ENCODE peak calls at places on chromosomes 1 and 21, in nine cellular contexts. A is ELR, O is colonic mucosa, T is pancreas, M is hippocampal formation, Q is SJSA1, G is left ventricle myocardium superior, E is posterior cingulate gyrus, K is IMR-90. V is an unnamed sample.

GRCh38 chr1:113396585-113396984 is 6.3 kb downstream of the MAGI3 start:
- DNase-seq in A (peak; percentile 90), O (no peak), T (no peak), M (no peak), Q (peak; percentile 64), G (no peak), E (no peak), K (peak; percentile 78), V (no peak)

GRCh38 chr21:33908760-33909159 is 6.8 kb downstream of the ATP5PO start:
- DNase-seq in A (no peak), O (no peak), T (no peak), M (no peak), Q (no peak), G (no peak), E (no peak), K (no peak), V (no peak)

GRCh38 chr1:104402178-104402577 is 652.5 kb downstream of the AMY1C start:
- DNase-seq in A (no peak), O (no peak), T (no peak), M (no peak), Q (no peak), G (no peak), E (no peak), K (no peak), V (no peak)

GRCh38 chr1:218304281-218305039 is 19.4 kb downstream of the RRP15 start:
- DNase-seq in A (no peak), O (no peak), T (no peak), M (peak; percentile 4), Q (peak; percentile 43), G (peak; percentile 88), E (no peak), K (peak; percentile 47), V (no peak)

GRCh38 chr1:49465486-49466185 is 558.1 kb downstream of the AGBL4 start:
- DNase-seq in A (no peak), O (no peak), T (no peak), M (no peak), Q (no peak), G (no peak), E (no peak), K (no peak), V (no peak)

GRCh38 chr1:234963180-234963903 is 165.3 kb downstream of the TOMM20 start:
- DNase-seq in A (peak; percentile 97), O (peak; percentile 91), T (peak; percentile 82), M (no peak), Q (peak; percentile 88), G (peak; percentile 86), E (no peak), K (peak; percentile 95), V (peak; percentile 91)

GRCh38 chr1:180042994-180043622 is 88.5 kb downstream of the CEP350 start:
- DNase-seq in A (peak; percentile 90), O (no peak), T (no peak), M (no peak), Q (no peak), G (no peak), E (no peak), K (peak; percentile 88), V (no peak)

GRCh38 chr1:57983441-57983840 is 559.6 kb upstream of the DAB1 start:
- DNase-seq in A (no peak), O (no peak), T (no peak), M (no peak), Q (no peak), G (no peak), E (no peak), K (no peak), V (no peak)

GRCh38 chr1:150281221-150281757 is 1.1 kb upstream of the CIART start:
- DNase-seq in A (peak; percentile 85), O (peak; percentile 82), T (peak; percentile 70), M (peak; percentile 66), Q (peak; percentile 78), G (peak; percentile 85), E (peak; percentile 94), K (peak; percentile 70), V (peak; percentile 87)

GRCh38 chr1:212515329-212515760 is 82.6 kb downstream of the NENF start:
- DNase-seq in A (no peak), O (no peak), T (no peak), M (no peak), Q (no peak), G (no peak), E (no peak), K (no peak), V (no peak)

GRCh38 chr1:39833616-39834015 is 45.0 kb upstream of the BMP8B start:
- DNase-seq in A (no peak), O (no peak), T (no peak), M (no peak), Q (no peak), G (no peak), E (no peak), K (no peak), V (no peak)

GRCh38 chr1:24127801-24128363 is 15.1 kb downstream of the IL22RA1 start:
- DNase-seq in A (no peak), O (no peak), T (peak; percentile 64), M (no peak), Q (no peak), G (no peak), E (peak; percentile 44), K (no peak), V (no peak)

GRCh38 chr1:119915517-119915916 is 19.2 kb upstream of the ADAM30 start:
- DNase-seq in A (no peak), O (no peak), T (no peak), M (no peak), Q (no peak), G (no peak), E (peak; percentile 82), K (no peak), V (no peak)

GRCh38 chr1:224435999-224436398 is 1.4 kb upstream of the WDR26 start:
- DNase-seq in A (peak; percentile 45), O (no peak), T (no peak), M (no peak), Q (no peak), G (no peak), E (no peak), K (no peak), V (no peak)

GRCh38 chr1:61692155-61692783 is 32.7 kb downstream of the TM2D1 start:
- DNase-seq in A (peak; percentile 71), O (peak; percentile 39), T (no peak), M (no peak), Q (peak; percentile 85), G (no peak), E (no peak), K (peak; percentile 73), V (peak; percentile 38)

GRCh38 chr1:243917863-243918565 is 68.0 kb upstream of the AKT3 start:
- DNase-seq in A (peak; percentile 60), O (no peak), T (no peak), M (no peak), Q (peak; percentile 74), G (no peak), E (no peak), K (peak; percentile 48), V (no peak)

GRCh38 chr1:199474738-199475137 is 552.8 kb upstream of the NR5A2 start:
- DNase-seq in A (no peak), O (no peak), T (no peak), M (no peak), Q (no peak), G (no peak), E (no peak), K (no peak), V (no peak)

GRCh38 chr1:36175137-36176095 is 19.5 kb downstream of the MAP7D1 start:
- DNase-seq in A (no peak), O (no peak), T (peak; percentile 52), M (no peak), Q (no peak), G (peak; percentile 75), E (peak; percentile 95), K (peak; percentile 56), V (no peak)

GRCh38 chr1:114286960-114287359 is 133.3 kb upstream of the SYT6 start:
- DNase-seq in A (no peak), O (no peak), T (no peak), M (no peak), Q (no peak), G (no peak), E (no peak), K (no peak), V (no peak)

GRCh38 chr1:245201201-245201600 is 46.4 kb downstream of the KIF26B start:
- DNase-seq in A (no peak), O (no peak), T (no peak), M (no peak), Q (no peak), G (no peak), E (no peak), K (no peak), V (no peak)

GRCh38 chr1:172351761-172352161 is 68.7 kb upstream of the C1orf105 start:
- DNase-seq in A (peak; percentile 55), O (no peak), T (no peak), M (no peak), Q (peak; percentile 23), G (no peak), E (no peak), K (peak; percentile 74), V (no peak)

GRCh38 chr1:32525661-32526444 is 13.4 kb upstream of the ZBTB8A start:
- DNase-seq in A (no peak), O (no peak), T (no peak), M (no peak), Q (no peak), G (no peak), E (no peak), K (peak; percentile 11), V (no peak)

GRCh38 chr21:34534522-34534921 is 22.5 kb upstream of the KCNE1 start:
- DNase-seq in A (peak; percentile 37), O (no peak), T (no peak), M (peak; percentile 46), Q (peak; percentile 78), G (no peak), E (peak; percentile 92), K (no peak), V (no peak)

GRCh38 chr1:209589440-209589839 is 5.9 kb downstream of the CAMK1G start:
- DNase-seq in A (peak; percentile 41), O (no peak), T (no peak), M (no peak), Q (no peak), G (no peak), E (no peak), K (peak; percentile 39), V (no peak)

GRCh38 chr1:201383647-201384405 is 6.3 kb upstream of the TNNT2 start:
- DNase-seq in A (peak; percentile 95), O (no peak), T (no peak), M (no peak), Q (peak; percentile 21), G (no peak), E (no peak), K (peak; percentile 96), V (no peak)

GRCh38 chr1:179121159-179121938 is 39.5 kb downstream of the TOR3A start:
- DNase-seq in A (peak; percentile 68), O (peak; percentile 66), T (peak; percentile 25), M (peak; percentile 13), Q (peak; percentile 53), G (no peak), E (no peak), K (peak; percentile 62), V (no peak)

GRCh38 chr1:30807318-30808066 is 49.9 kb upstream of the LAPTM5 start:
- DNase-seq in A (no peak), O (no peak), T (no peak), M (no peak), Q (peak; percentile 34), G (peak; percentile 72), E (peak; percentile 71), K (no peak), V (no peak)

GRCh38 chr1:243465081-243465480 is 209.2 kb downstream of the SDCCAG8 start:
- DNase-seq in A (no peak), O (no peak), T (no peak), M (no peak), Q (no peak), G (no peak), E (no peak), K (no peak), V (no peak)

GRCh38 chr1:89607156-89607555 is 25.8 kb upstream of the LRRC8C start:
- DNase-seq in A (no peak), O (no peak), T (no peak), M (no peak), Q (no peak), G (no peak), E (no peak), K (no peak), V (no peak)

GRCh38 chr1:221437924-221438323 is 304.0 kb downstream of the DUSP10 start:
- DNase-seq in A (peak; percentile 97), O (no peak), T (no peak), M (no peak), Q (peak; percentile 34), G (no peak), E (no peak), K (peak; percentile 90), V (no peak)

GRCh38 chr1:222629921-222630535 is 12.1 kb downstream of the MIA3 start:
- DNase-seq in A (peak; percentile 43), O (no peak), T (no peak), M (no peak), Q (no peak), G (no peak), E (no peak), K (peak; percentile 52), V (no peak)